ENCODE peak calls at places on chromosomes 5 and 9, in seven cellular contexts. O, Z, Q, T, U, X and S are unnamed samples.

GRCh38 chr5:115575167-115576070 is 26.9 kb downstream of the TICAM2 start:
- DNase-seq in O (peak), Z (no peak), Q (no peak), T (no peak), U (no peak), X (no peak), S (no peak)

GRCh38 chr9:74770508-74771261 is 117.0 kb downstream of the TRPM6 start:
- DNase-seq in O (peak), Z (peak), Q (no peak), T (no peak), U (no peak), X (peak), S (peak)

GRCh38 chr9:91734371-91734981 is 215.6 kb downstream of the ROR2 start:
- DNase-seq in O (peak), Z (peak), Q (no peak), T (no peak), U (peak), X (no peak), S (peak)

GRCh38 chr5:25713259-25713658 is 1068.5 kb upstream of the CDH10 start:
- DNase-seq in O (no peak), Z (no peak), Q (peak), T (no peak), U (no peak), X (no peak), S (peak)

GRCh38 chr5:60743511-60744314 is 43.7 kb upstream of the DEPDC1B start:
- DNase-seq in O (no peak), Z (no peak), Q (no peak), T (no peak), U (no peak), X (no peak), S (no peak)

GRCh38 chr9:133732351-133733073 is 5.6 kb downstream of the SARDH start:
- DNase-seq in O (no peak), Z (no peak), Q (no peak), T (no peak), U (no peak), X (no peak), S (peak)

GRCh38 chr9:115855458-115856133 is 298.0 kb upstream of the PAPPA start:
- DNase-seq in O (no peak), Z (no peak), Q (no peak), T (no peak), U (no peak), X (no peak), S (no peak)

GRCh38 chr9:128389395-128390149 is 18.4 kb downstream of the URM1 start:
- DNase-seq in O (no peak), Z (no peak), Q (no peak), T (no peak), U (no peak), X (no peak), S (no peak)

GRCh38 chr9:136728548-136729123 is 14.1 kb downstream of the LCN10 start:
- DNase-seq in O (peak), Z (no peak), Q (peak), T (no peak), U (no peak), X (no peak), S (peak)

GRCh38 chr5:180133060-180133459 is 61.5 kb upstream of the RNF130 start:
- DNase-seq in O (no peak), Z (no peak), Q (no peak), T (no peak), U (no peak), X (no peak), S (no peak)

GRCh38 chr5:131944700-131945550 is 538 bp downstream of the MEIKIN start:
- DNase-seq in O (no peak), Z (no peak), Q (no peak), T (no peak), U (no peak), X (no peak), S (no peak)

GRCh38 chr9:34876096-34876495 is 82.0 kb upstream of the PHF24 start:
- DNase-seq in O (no peak), Z (no peak), Q (no peak), T (no peak), U (no peak), X (no peak), S (no peak)

GRCh38 chr9:130992059-130993032 is 16.6 kb upstream of the LAMC3 start:
- DNase-seq in O (no peak), Z (no peak), Q (peak), T (no peak), U (no peak), X (no peak), S (peak)

GRCh38 chr9:77659926-77660325 is 11.8 kb upstream of the GNA14 start:
- DNase-seq in O (no peak), Z (no peak), Q (no peak), T (no peak), U (no peak), X (no peak), S (no peak)

GRCh38 chr9:16197578-16198370 is 644.9 kb downstream of the CCDC171 start:
- DNase-seq in O (no peak), Z (no peak), Q (no peak), T (no peak), U (no peak), X (no peak), S (no peak)

GRCh38 chr5:89374818-89375521 is 492.0 kb upstream of the MEF2C start:
- DNase-seq in O (no peak), Z (no peak), Q (peak), T (no peak), U (no peak), X (no peak), S (peak)

GRCh38 chr5:14587143-14587542 is 5.6 kb downstream of the OTULINL start:
- DNase-seq in O (no peak), Z (no peak), Q (no peak), T (no peak), U (peak), X (no peak), S (no peak)

GRCh38 chr5:53557386-53557785 is 3.1 kb upstream of the NDUFS4 start:
- DNase-seq in O (peak), Z (no peak), Q (no peak), T (no peak), U (no peak), X (no peak), S (no peak)

GRCh38 chr9:130407916-130408659 is 36.7 kb upstream of the ASS1 start:
- DNase-seq in O (no peak), Z (no peak), Q (no peak), T (no peak), U (no peak), X (no peak), S (no peak)

GRCh38 chr9:111630182-111631070 is 708 bp upstream of the DNAJC25 start:
- DNase-seq in O (no peak), Z (no peak), Q (no peak), T (no peak), U (no peak), X (no peak), S (peak)

GRCh38 chr5:156473271-156473935 is 146.4 kb downstream of the SGCD start:
- DNase-seq in O (peak), Z (no peak), Q (no peak), T (no peak), U (no peak), X (no peak), S (peak)

GRCh38 chr5:73497537-73498056 is 645 bp upstream of the BTF3 start:
- DNase-seq in O (no peak), Z (no peak), Q (no peak), T (no peak), U (no peak), X (no peak), S (peak)

GRCh38 chr5:56405536-56405935 is 172.4 kb upstream of the ANKRD55 start:
- DNase-seq in O (no peak), Z (no peak), Q (peak), T (no peak), U (no peak), X (no peak), S (peak)

GRCh38 chr5:146582015-146582414 is 66.0 kb upstream of the GPR151 start:
- DNase-seq in O (no peak), Z (no peak), Q (no peak), T (no peak), U (no peak), X (no peak), S (no peak)